ENCODE peak calls at places on chromosomes 7 and 10, in six cellular contexts. V, Y, B, F, X and O are unnamed samples.

GRCh38 chr7:128946936-128947830 is 9.5 kb downstream of the IRF5 start:
- DNase-seq in V (no peak), Y (no peak), B (no peak), F (no peak), X (no peak), O (peak; percentile 42)

GRCh38 chr7:134457166-134457565 is 1.7 kb downstream of the AKR1B1 start:
- DNase-seq in V (no peak), Y (no peak), B (no peak), F (no peak), X (no peak), O (no peak)

GRCh38 chr10:30493609-30494530 is 59.9 kb downstream of the MAP3K8 start:
- DNase-seq in V (no peak), Y (peak; percentile 47), B (no peak), F (no peak), X (no peak), O (peak; percentile 12)

GRCh38 chr7:100884741-100885439 is 4.6 kb downstream of the UFSP1 start:
- DNase-seq in V (no peak), Y (no peak), B (no peak), F (no peak), X (no peak), O (no peak)

GRCh38 chr10:62907470-62908212 is 91.5 kb upstream of the EGR2 start:
- DNase-seq in V (no peak), Y (no peak), B (peak; percentile 77), F (no peak), X (no peak), O (no peak)

GRCh38 chr7:77351539-77352004 is 64.6 kb downstream of the GSAP start:
- DNase-seq in V (peak; percentile 8), Y (no peak), B (no peak), F (peak; percentile 30), X (no peak), O (peak; percentile 40)

GRCh38 chr7:11302121-11302520 is 328.4 kb downstream of the PHF14 start:
- DNase-seq in V (no peak), Y (no peak), B (no peak), F (no peak), X (no peak), O (no peak)

GRCh38 chr7:132187869-132188789 is 388.1 kb downstream of the PLXNA4 start:
- DNase-seq in V (no peak), Y (no peak), B (no peak), F (no peak), X (no peak), O (peak; percentile 91)

GRCh38 chr10:30671011-30671616 is 41.6 kb upstream of the LYZL2 start:
- DNase-seq in V (no peak), Y (peak; percentile 40), B (peak; percentile 4), F (no peak), X (peak; percentile 79), O (peak; percentile 83)

GRCh38 chr10:132558516-132559413 is 21.2 kb downstream of the INPP5A start:
- DNase-seq in V (no peak), Y (no peak), B (no peak), F (no peak), X (no peak), O (no peak)

GRCh38 chr7:41994746-41995110 is 242.3 kb downstream of the GLI3 start:
- DNase-seq in V (no peak), Y (no peak), B (no peak), F (no peak), X (no peak), O (no peak)

GRCh38 chr7:34108150-34108549 is 202.8 kb downstream of the BMPER start:
- DNase-seq in V (no peak), Y (no peak), B (no peak), F (no peak), X (peak; percentile 26), O (no peak)

GRCh38 chr7:101442426-101443070 is 79.9 kb downstream of the COL26A1 start:
- DNase-seq in V (no peak), Y (no peak), B (no peak), F (no peak), X (no peak), O (no peak)